ENCODE peak calls at places on chromosomes 4 and X, in six cellular contexts. B is prostate gland, K is mucosa of gallbladder, S is HFFc6, A is K562, F is endothelial cell of umbilical vein. D is an unnamed sample.

GRCh38 chr4:54586343-54586953 is 71.3 kb upstream of the KIT start:
- DNase-seq in B (no peak), K (no peak), S (peak; percentile 87), A (no peak), F (no peak), D (peak; percentile 38)

GRCh38 chrX:68109162-68109561 is 324.1 kb downstream of the OPHN1 start:
- DNase-seq in B (no peak), K (no peak), S (no peak), A (no peak), F (no peak), D (no peak)

GRCh38 chr4:169870507-169870906 is 112.8 kb upstream of the HPF1 start:
- DNase-seq in B (no peak), K (no peak), S (no peak), A (no peak), F (no peak), D (no peak)

GRCh38 chrX:119266364-119266995 is 30.4 kb downstream of the PGRMC1 start:
- DNase-seq in B (no peak), K (no peak), S (peak; percentile 14), A (peak; percentile 27), F (peak; percentile 23), D (no peak)

GRCh38 chrX:39459204-39459603 is 638.6 kb downstream of the BCOR start:
- DNase-seq in B (no peak), K (no peak), S (no peak), A (no peak), F (no peak), D (no peak)

GRCh38 chr4:124178449-124179021 is 534.0 kb downstream of the ANKRD50 start:
- DNase-seq in B (no peak), K (no peak), S (no peak), A (no peak), F (peak; percentile 36), D (no peak)

GRCh38 chr4:174320501-174321199 is 36.9 kb downstream of the CEP44 start:
- DNase-seq in B (no peak), K (no peak), S (no peak), A (no peak), F (peak; percentile 44), D (no peak)

GRCh38 chrX:3244955-3245354 is 101.5 kb downstream of the MXRA5 start:
- DNase-seq in B (no peak), K (no peak), S (no peak), A (no peak), F (peak; percentile 8), D (no peak)

GRCh38 chr4:182533948-182534347 is 290.7 kb downstream of the TENM3 start:
- DNase-seq in B (no peak), K (no peak), S (peak; percentile 41), A (no peak), F (peak; percentile 63), D (no peak)

GRCh38 chrX:153565996-153566580 is 32.9 kb downstream of the CCNQ start:
- DNase-seq in B (no peak), K (no peak), S (no peak), A (peak; percentile 40), F (no peak), D (no peak)

GRCh38 chr4:20253272-20253798 is 1.6 kb downstream of the SLIT2 start:
- DNase-seq in B (no peak), K (no peak), S (no peak), A (no peak), F (peak; percentile 20), D (no peak)